ENCODE peak calls at places on chromosomes 12 and 14, in four cellular contexts. L is WTC11, J is K562, K is HepG2. H is an unnamed sample.

GRCh38 chr14:95564060-95564459 is 29.2 kb downstream of the GLRX5 start:
- DNase-seq in L (no peak), J (no peak), K (no peak), H (no peak)

GRCh38 chr12:38527631-38528030 is 211.1 kb downstream of the ALG10B start:
- DNase-seq in L (no peak), J (no peak), K (no peak), H (no peak)

GRCh38 chr14:79186523-79186922 is 1016.4 kb downstream of the NRXN3 start:
- DNase-seq in L (no peak), J (no peak), K (no peak), H (no peak)

GRCh38 chr14:65195042-65195719 is 92.9 kb upstream of the MAX start:
- DNase-seq in L (no peak), J (no peak), K (peak), H (no peak)

GRCh38 chr14:39383026-39383626 is 49.1 kb downstream of the FBXO33 start:
- DNase-seq in L (no peak), J (no peak), K (no peak), H (no peak)

GRCh38 chr14:73237219-73237785 is at the start of gene PAPLN:
- DNase-seq in L (no peak), J (peak), K (no peak), H (no peak)

GRCh38 chr12:48198619-48198973 is 4.5 kb downstream of the OR10AD1 start:
- DNase-seq in L (peak), J (peak), K (no peak), H (peak)

GRCh38 chr14:37598085-37598972 is 2.9 kb downstream of the TTC6 start:
- DNase-seq in L (peak), J (no peak), K (no peak), H (no peak)

GRCh38 chr12:115979351-115979750 is 298.1 kb downstream of the MED13L start:
- DNase-seq in L (no peak), J (no peak), K (no peak), H (no peak)

GRCh38 chr12:31342314-31342713 is 16.4 kb upstream of the SINHCAF start:
- DNase-seq in L (no peak), J (no peak), K (no peak), H (no peak)

GRCh38 chr14:100307215-100308111 is 1.2 kb upstream of the SLC25A29 start:
- DNase-seq in L (peak), J (no peak), K (no peak), H (no peak)

GRCh38 chr14:90421621-90422020 is 24.8 kb downstream of the CALM1 start:
- DNase-seq in L (no peak), J (no peak), K (no peak), H (no peak)

GRCh38 chr14:66575014-66575413 is 67.1 kb downstream of the GPHN start:
- DNase-seq in L (no peak), J (no peak), K (no peak), H (no peak)

GRCh38 chr14:106556665-106557289 is 1030.4 kb downstream of the TMEM121 start:
- DNase-seq in L (peak), J (peak), K (peak), H (peak)

GRCh38 chr12:5022465-5023061 is 21.1 kb upstream of the KCNA5 start:
- DNase-seq in L (peak), J (peak), K (peak), H (peak)

GRCh38 chr14:59631237-59631636 is 54.6 kb upstream of the CCDC175 start:
- DNase-seq in L (peak), J (peak), K (peak), H (peak)

GRCh38 chr12:65656156-65656885 is 168.0 kb upstream of the HMGA2 start:
- DNase-seq in L (no peak), J (no peak), K (no peak), H (no peak)

GRCh38 chr14:94051115-94051514 is 25.0 kb downstream of the OTUB2 start:
- DNase-seq in L (peak), J (no peak), K (no peak), H (peak)

GRCh38 chr14:34554540-34555250 is 15.2 kb upstream of the EAPP start:
- DNase-seq in L (no peak), J (peak), K (no peak), H (no peak)

GRCh38 chr12:124732275-124733075 is 131.2 kb downstream of the SCARB1 start:
- DNase-seq in L (no peak), J (no peak), K (no peak), H (no peak)

GRCh38 chr12:6951551-6952120 is 480 bp downstream of the PTPN6 start:
- DNase-seq in L (no peak), J (no peak), K (no peak), H (no peak)

GRCh38 chr12:6953417-6954315 is 2.5 kb downstream of the PTPN6 start:
- DNase-seq in L (no peak), J (no peak), K (no peak), H (no peak)

GRCh38 chr12:6950944-6951540 is at the start of gene PTPN6:
- DNase-seq in L (no peak), J (no peak), K (no peak), H (no peak)

GRCh38 chr12:6952860-6953416 is 1.8 kb downstream of the PTPN6 start:
- DNase-seq in L (no peak), J (no peak), K (no peak), H (no peak)

DNA sequence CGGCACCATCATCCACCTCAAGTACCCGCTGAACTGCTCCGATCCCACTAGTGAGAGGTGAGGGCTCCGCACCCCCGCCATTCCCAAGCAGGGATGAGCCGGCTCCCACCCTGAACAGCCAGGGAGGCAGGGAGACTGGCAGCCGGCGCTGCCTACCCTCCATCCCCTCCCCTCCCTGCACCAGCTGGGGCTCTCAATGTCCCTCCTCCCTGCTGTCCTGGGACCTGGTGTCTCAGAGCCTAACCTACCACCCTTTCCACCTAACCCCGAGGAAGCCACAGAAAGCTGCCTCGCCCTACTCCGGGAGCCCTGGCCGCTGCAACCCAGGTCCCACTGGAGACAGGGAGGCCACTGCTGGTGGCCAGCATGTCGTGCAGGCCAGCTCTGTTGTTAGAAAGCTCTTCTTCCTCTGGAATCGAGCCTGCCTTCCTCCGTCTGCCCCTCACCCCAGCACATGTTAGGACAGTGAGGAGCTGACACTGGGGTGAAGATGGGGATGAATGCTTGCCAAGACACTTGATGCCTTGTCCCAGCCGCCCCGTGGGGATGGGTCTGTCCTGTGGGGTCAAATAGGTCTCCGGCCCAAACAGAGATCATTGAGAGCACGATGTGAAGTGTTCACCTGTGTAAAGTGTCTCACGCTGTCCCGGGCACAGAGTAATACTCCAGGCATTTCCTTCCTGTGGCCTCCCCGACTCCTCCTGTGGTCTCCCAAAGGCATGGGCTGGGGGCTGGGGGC is 1.1 kb downstream of the PTPN6 start:
- DNase-seq in L (no peak), J (no peak), K (no peak), H (no peak)
- TF ChIP-seq ELF4 in L (no peak), J (no peak), K (no peak), H (no peak)

GRCh38 chr14:23566112-23566781 is 1.3 kb downstream of the AP1G2 start:
- DNase-seq in L (no peak), J (no peak), K (no peak), H (no peak)

GRCh38 chr14:23565626-23566025 is 2.0 kb downstream of the AP1G2 start:
- DNase-seq in L (no peak), J (no peak), K (no peak), H (no peak)

GRCh38 chr14:23568021-23568599 is 519 bp upstream of the AP1G2 start:
- DNase-seq in L (no peak), J (no peak), K (no peak), H (no peak)

GRCh38 chr14:23567186-23568020 is at the start of gene AP1G2:
- DNase-seq in L (peak), J (peak), K (peak), H (peak)

GRCh38 chr14:23566782-23567185 is 807 bp downstream of the AP1G2 start:
- DNase-seq in L (no peak), J (peak), K (no peak), H (no peak)
- TF ChIP-seq ELF4 in L (no peak), J (no peak), K (no peak), H (no peak)

GRCh38 chr14:63642229-63642611 is 549 bp upstream of the WDR89 start:
- DNase-seq in L (peak), J (peak), K (peak), H (peak)
- TF ChIP-seq ELF4 in L (no peak), J (no peak), K (peak), H (peak)

GRCh38 chr12:127148318-127148717 is 1118.7 kb upstream of the TMEM132C start:
- DNase-seq in L (no peak), J (no peak), K (no peak), H (no peak)

GRCh38 chr12:127150028-127150427 is 1116.9 kb upstream of the TMEM132C start:
- DNase-seq in L (no peak), J (no peak), K (no peak), H (no peak)

GRCh38 chr12:127149226-127149964 is 1117.6 kb upstream of the TMEM132C start:
- DNase-seq in L (no peak), J (no peak), K (no peak), H (no peak)

GRCh38 chr12:127147724-127148123 is 1119.2 kb upstream of the TMEM132C start:
- DNase-seq in L (no peak), J (no peak), K (no peak), H (no peak)

GRCh38 chr12:127150479-127150878 is 1116.5 kb upstream of the TMEM132C start:
- DNase-seq in L (no peak), J (no peak), K (no peak), H (no peak)
- TF ChIP-seq ELF4 in L (no peak), J (no peak), K (no peak), H (no peak)

GRCh38 chr12:9813821-9814798 is 13.2 kb upstream of the KLRF1 start:
- DNase-seq in L (peak), J (peak), K (peak), H (peak)
- TF ChIP-seq ELF4 in L (no peak), J (no peak), K (no peak), H (no peak)

GRCh38 chr14:91835197-91835919 is 32.0 kb downstream of the TC2N start:
- DNase-seq in L (no peak), J (no peak), K (no peak), H (no peak)
- TF ChIP-seq ELF4 in L (no peak), J (no peak), K (no peak), H (no peak)

GRCh38 chr12:46470975-46471374 is 98.4 kb upstream of the SLC38A2 start:
- DNase-seq in L (no peak), J (no peak), K (no peak), H (no peak)

GRCh38 chr12:46471404-46471803 is 98.8 kb upstream of the SLC38A2 start:
- DNase-seq in L (no peak), J (no peak), K (no peak), H (no peak)

GRCh38 chr12:46468813-46469212 is 96.2 kb upstream of the SLC38A2 start:
- DNase-seq in L (no peak), J (no peak), K (no peak), H (no peak)

GRCh38 chr12:46468159-46468558 is 95.6 kb upstream of the SLC38A2 start:
- DNase-seq in L (no peak), J (no peak), K (no peak), H (no peak)

GRCh38 chr12:46470039-46470627 is 97.6 kb upstream of the SLC38A2 start:
- DNase-seq in L (no peak), J (no peak), K (no peak), H (no peak)
- TF ChIP-seq ELF4 in L (no peak), J (no peak), K (no peak), H (no peak)

GRCh38 chr12:132834181-132834711 is 5.6 kb upstream of the GOLGA3 start:
- DNase-seq in L (no peak), J (no peak), K (no peak), H (no peak)
- TF ChIP-seq ELF4 in L (no peak), J (no peak), K (no peak), H (no peak)

GRCh38 chr12:111451649-111452129 is 46.0 kb downstream of the SH2B3 start:
- DNase-seq in L (no peak), J (peak), K (peak), H (peak)
- TF ChIP-seq ELF4 in L (no peak), J (no peak), K (no peak), H (no peak)

GRCh38 chr12:132143328-132144071 is 619 bp downstream of the DDX51 start:
- DNase-seq in L (no peak), J (no peak), K (no peak), H (peak)
- TF ChIP-seq ELF4 in L (no peak), J (no peak), K (no peak), H (no peak)